ENCODE peak calls at places on chromosomes 1 and 21, in six cellular contexts. One of them, this sample, is unnamed.

GRCh38 chr1:58983159-58983558 is 199.3 kb upstream of the JUN start:
- DNase-seq in IMR-90: peak; percentile 4
- DNase-seq in trophoblast cell: no peak
- DNase-seq in mesenchymal stem cell: no peak
- DNase-seq in H1: no peak
- DNase-seq in H9: no peak
- DNase-seq in this sample: no peak

GRCh38 chr1:3469849-3470649 is 15.6 kb downstream of the ARHGEF16 start:
- DNase-seq in IMR-90: no peak
- DNase-seq in H9: no peak
- DNase-seq in H1: no peak
- DNase-seq in mesenchymal stem cell: no peak
- DNase-seq in trophoblast cell: peak; percentile 27
- DNase-seq in this sample: no peak

GRCh38 chr1:59564192-59564891 is 250.4 kb upstream of the HOOK1 start:
- DNase-seq in H1: no peak
- DNase-seq in IMR-90: no peak
- DNase-seq in H9: no peak
- DNase-seq in trophoblast cell: no peak
- DNase-seq in mesenchymal stem cell: peak; percentile 14
- DNase-seq in this sample: no peak

GRCh38 chr1:115714572-115715141 is 53.9 kb downstream of the CASQ2 start:
- DNase-seq in trophoblast cell: peak; percentile 96
- DNase-seq in H1: no peak
- DNase-seq in mesenchymal stem cell: no peak
- DNase-seq in IMR-90: no peak
- DNase-seq in H9: peak; percentile 47
- DNase-seq in this sample: no peak

GRCh38 chr1:184005506-184005905 is 32.0 kb downstream of the COLGALT2 start:
- DNase-seq in H1: no peak
- DNase-seq in H9: no peak
- DNase-seq in trophoblast cell: no peak
- DNase-seq in IMR-90: no peak
- DNase-seq in mesenchymal stem cell: no peak
- DNase-seq in this sample: no peak

GRCh38 chr1:54874079-54874830 is 12.7 kb downstream of the DHCR24 start:
- DNase-seq in mesenchymal stem cell: no peak
- DNase-seq in H1: no peak
- DNase-seq in IMR-90: peak; percentile 66
- DNase-seq in H9: no peak
- DNase-seq in trophoblast cell: no peak
- DNase-seq in this sample: no peak

GRCh38 chr1:167474191-167474641 is 44.1 kb downstream of the CD247 start:
- DNase-seq in IMR-90: no peak
- DNase-seq in trophoblast cell: no peak
- DNase-seq in H9: no peak
- DNase-seq in H1: no peak
- DNase-seq in mesenchymal stem cell: no peak
- DNase-seq in this sample: no peak

GRCh38 chr1:172473302-172473701 is 29.4 kb upstream of the PIGC start:
- DNase-seq in IMR-90: no peak
- DNase-seq in H9: no peak
- DNase-seq in trophoblast cell: no peak
- DNase-seq in mesenchymal stem cell: no peak
- DNase-seq in H1: no peak
- DNase-seq in this sample: no peak

GRCh38 chr1:85374160-85374559 is 90.8 kb downstream of the DDAH1 start:
- DNase-seq in mesenchymal stem cell: peak; percentile 89
- DNase-seq in trophoblast cell: no peak
- DNase-seq in IMR-90: peak; percentile 95
- DNase-seq in H9: no peak
- DNase-seq in H1: no peak
- DNase-seq in this sample: no peak

GRCh38 chr1:101257500-101258325 is 20.9 kb downstream of the S1PR1 start:
- DNase-seq in IMR-90: no peak
- DNase-seq in H9: no peak
- DNase-seq in trophoblast cell: no peak
- DNase-seq in mesenchymal stem cell: no peak
- DNase-seq in H1: no peak
- DNase-seq in this sample: no peak

GRCh38 chr1:173529106-173529505 is 52.0 kb downstream of the PRDX6 start:
- DNase-seq in mesenchymal stem cell: no peak
- DNase-seq in trophoblast cell: peak; percentile 48
- DNase-seq in IMR-90: no peak
- DNase-seq in H1: no peak
- DNase-seq in H9: no peak
- DNase-seq in this sample: no peak

GRCh38 chr21:16047857-16048256 is 318.1 kb downstream of the USP25 start:
- DNase-seq in H1: no peak
- DNase-seq in mesenchymal stem cell: no peak
- DNase-seq in IMR-90: peak; percentile 80
- DNase-seq in trophoblast cell: no peak
- DNase-seq in H9: no peak
- DNase-seq in this sample: no peak

GRCh38 chr1:12620142-12620865 is 2.3 kb upstream of the DHRS3 start:
- DNase-seq in H9: no peak
- DNase-seq in mesenchymal stem cell: no peak
- DNase-seq in H1: no peak
- DNase-seq in IMR-90: no peak
- DNase-seq in trophoblast cell: no peak
- DNase-seq in this sample: no peak

GRCh38 chr1:158931055-158931737 is at the start of gene PYHIN1:
- DNase-seq in H9: no peak
- DNase-seq in IMR-90: no peak
- DNase-seq in mesenchymal stem cell: no peak
- DNase-seq in H1: no peak
- DNase-seq in trophoblast cell: no peak
- DNase-seq in this sample: no peak

GRCh38 chr21:45454081-45454923 is 49.3 kb downstream of the COL18A1 start:
- DNase-seq in H9: no peak
- DNase-seq in H1: no peak
- DNase-seq in trophoblast cell: no peak
- DNase-seq in mesenchymal stem cell: no peak
- DNase-seq in IMR-90: no peak
- DNase-seq in this sample: no peak

GRCh38 chr1:203796223-203796747 is 862 bp downstream of the ZBED6 start:
- DNase-seq in IMR-90: peak; percentile 26
- DNase-seq in H1: no peak
- DNase-seq in trophoblast cell: peak; percentile 40
- DNase-seq in H9: peak; percentile 43
- DNase-seq in mesenchymal stem cell: peak; percentile 66
- DNase-seq in this sample: no peak

GRCh38 chr1:179926494-179927205 is 28.0 kb upstream of the CEP350 start:
- DNase-seq in IMR-90: peak; percentile 81
- DNase-seq in mesenchymal stem cell: peak; percentile 58
- DNase-seq in H9: no peak
- DNase-seq in trophoblast cell: peak; percentile 89
- DNase-seq in H1: no peak
- DNase-seq in this sample: no peak

GRCh38 chr1:38213720-38214367 is 167.3 kb upstream of the POU3F1 start:
- DNase-seq in IMR-90: no peak
- DNase-seq in H9: no peak
- DNase-seq in trophoblast cell: no peak
- DNase-seq in mesenchymal stem cell: no peak
- DNase-seq in H1: no peak
- DNase-seq in this sample: no peak

GRCh38 chr1:61930246-61930645 is 188.0 kb downstream of the PATJ start:
- DNase-seq in mesenchymal stem cell: no peak
- DNase-seq in trophoblast cell: no peak
- DNase-seq in H1: no peak
- DNase-seq in IMR-90: no peak
- DNase-seq in H9: no peak
- DNase-seq in this sample: no peak

GRCh38 chr1:81340258-81340657 is 460.5 kb upstream of the ADGRL2 start:
- DNase-seq in H1: no peak
- DNase-seq in IMR-90: no peak
- DNase-seq in trophoblast cell: no peak
- DNase-seq in mesenchymal stem cell: no peak
- DNase-seq in H9: no peak
- DNase-seq in this sample: no peak

GRCh38 chr1:47569681-47570470 is 132.0 kb downstream of the FOXD2 start:
- DNase-seq in H1: no peak
- DNase-seq in mesenchymal stem cell: peak; percentile 89
- DNase-seq in IMR-90: peak; percentile 91
- DNase-seq in H9: peak; percentile 73
- DNase-seq in trophoblast cell: peak; percentile 94
- DNase-seq in this sample: no peak

GRCh38 chr21:36584980-36585940 is 105.3 kb upstream of the CLDN14 start:
- DNase-seq in IMR-90: no peak
- DNase-seq in mesenchymal stem cell: no peak
- DNase-seq in H9: no peak
- DNase-seq in H1: no peak
- DNase-seq in trophoblast cell: no peak
- DNase-seq in this sample: no peak

GRCh38 chr1:26164036-26164927 is 4.5 kb downstream of the C1orf232 start:
- DNase-seq in trophoblast cell: peak; percentile 62
- DNase-seq in H1: peak; percentile 85
- DNase-seq in H9: peak; percentile 85
- DNase-seq in IMR-90: no peak
- DNase-seq in mesenchymal stem cell: peak; percentile 24
- DNase-seq in this sample: peak; percentile 80

GRCh38 chr1:45589861-45590260 is 6.0 kb downstream of the NASP start:
- DNase-seq in mesenchymal stem cell: no peak
- DNase-seq in H1: no peak
- DNase-seq in H9: no peak
- DNase-seq in trophoblast cell: no peak
- DNase-seq in IMR-90: no peak
- DNase-seq in this sample: no peak

GRCh38 chr1:218346391-218347204 is 1.5 kb downstream of the TGFB2 start:
- DNase-seq in trophoblast cell: peak; percentile 49
- DNase-seq in mesenchymal stem cell: peak; percentile 61
- DNase-seq in H9: peak; percentile 46
- DNase-seq in IMR-90: peak; percentile 37
- DNase-seq in H1: no peak
- DNase-seq in this sample: no peak

GRCh38 chr1:109080441-109081082 is 4.8 kb upstream of the TAF13 start:
- DNase-seq in IMR-90: no peak
- DNase-seq in H1: no peak
- DNase-seq in mesenchymal stem cell: no peak
- DNase-seq in H9: no peak
- DNase-seq in trophoblast cell: no peak
- DNase-seq in this sample: no peak

GRCh38 chr1:162772571-162773154 is 17.8 kb upstream of the HSD17B7 start:
- DNase-seq in IMR-90: peak; percentile 66
- DNase-seq in H9: no peak
- DNase-seq in H1: no peak
- DNase-seq in trophoblast cell: no peak
- DNase-seq in mesenchymal stem cell: no peak
- DNase-seq in this sample: no peak

GRCh38 chr1:53892911-53893310 is 1.1 kb upstream of the DIO1 start:
- DNase-seq in IMR-90: no peak
- DNase-seq in H9: no peak
- DNase-seq in mesenchymal stem cell: no peak
- DNase-seq in H1: no peak
- DNase-seq in trophoblast cell: peak; percentile 18
- DNase-seq in this sample: no peak

GRCh38 chr1:112509005-112509659 is 367 bp downstream of the WNT2B start:
- DNase-seq in H1: peak; percentile 86
- DNase-seq in H9: peak; percentile 60
- DNase-seq in mesenchymal stem cell: peak; percentile 53
- DNase-seq in IMR-90: no peak
- DNase-seq in trophoblast cell: peak; percentile 29
- DNase-seq in this sample: no peak
- H3K18ac ChIP-seq in H1: peak overlapping the region; percentile 25
- H3K18ac ChIP-seq in H9: no peak overlapping the region
- H3K18ac ChIP-seq in mesenchymal stem cell: peak overlapping the region; percentile 76
- H3K18ac ChIP-seq in IMR-90: no peak overlapping the region
- H3K18ac ChIP-seq in trophoblast cell: no peak overlapping the region
- H3K18ac ChIP-seq in this sample: peak overlapping the region; percentile 92

GRCh38 chr1:209248649-209249279 is 334.8 kb upstream of the CAMK1G start:
- DNase-seq in H9: peak; percentile 57
- DNase-seq in IMR-90: peak; percentile 54
- DNase-seq in H1: peak; percentile 83
- DNase-seq in trophoblast cell: peak; percentile 93
- DNase-seq in mesenchymal stem cell: peak; percentile 48
- DNase-seq in this sample: peak; percentile 74
- H3K4ac ChIP-seq in H9: no peak overlapping the region
- H3K4ac ChIP-seq in IMR-90: no peak overlapping the region
- H3K4ac ChIP-seq in H1: no peak overlapping the region
- H3K4ac ChIP-seq in trophoblast cell: no peak overlapping the region
- H3K4ac ChIP-seq in mesenchymal stem cell: no peak overlapping the region
- H3K4ac ChIP-seq in this sample: no peak overlapping the region

GRCh38 chr1:227586733-227587132 is 23.4 kb downstream of the ZNF678 start:
- DNase-seq in H9: no peak
- DNase-seq in IMR-90: no peak
- DNase-seq in trophoblast cell: no peak
- DNase-seq in mesenchymal stem cell: no peak
- DNase-seq in H1: no peak
- DNase-seq in this sample: no peak
- H3K9me3 ChIP-seq in H9: no peaks in the 10 kb centered on the region
- H3K9me3 ChIP-seq in IMR-90: peaks cover 5% of the 10 kb centered on the region
- H3K9me3 ChIP-seq in trophoblast cell: peaks cover 2% of the 10 kb centered on the region
- H3K9me3 ChIP-seq in mesenchymal stem cell: peaks cover 60% of the 10 kb centered on the region
- H3K9me3 ChIP-seq in H1: peaks cover 11% of the 10 kb centered on the region
- H3K9me3 ChIP-seq in this sample: peaks cover 5% of the 10 kb centered on the region

DNA sequence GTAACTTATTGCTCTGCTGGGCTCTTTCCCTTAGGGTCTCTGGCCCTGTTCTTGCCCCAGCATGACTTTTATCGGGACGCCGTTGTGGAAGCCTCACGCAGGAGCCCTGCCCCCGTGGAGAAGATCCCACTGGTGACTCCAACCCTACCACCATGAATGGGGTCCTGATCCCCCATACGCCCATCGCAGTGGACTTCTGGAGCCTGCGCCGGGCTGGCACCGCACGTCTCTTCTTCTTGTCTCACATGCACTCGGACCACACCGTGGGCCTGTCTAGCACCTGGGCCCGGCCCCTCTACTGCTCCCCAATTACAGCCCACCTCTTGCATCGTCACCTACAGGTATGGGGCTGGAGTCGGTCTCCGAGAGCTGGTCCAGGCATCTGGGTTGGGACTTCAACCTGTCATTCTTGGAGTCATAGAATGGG is 322 bp downstream of the DCLRE1B start:
- DNase-seq in mesenchymal stem cell: no peak
- DNase-seq in H1: peak; percentile 73
- DNase-seq in H9: peak; percentile 79
- DNase-seq in IMR-90: no peak
- DNase-seq in trophoblast cell: peak; percentile 33
- DNase-seq in this sample: no peak
- H3K18ac ChIP-seq in mesenchymal stem cell: peak overlapping the region; percentile 40
- H3K18ac ChIP-seq in H1: peak overlapping the region; percentile 79
- H3K18ac ChIP-seq in H9: no peak overlapping the region
- H3K18ac ChIP-seq in IMR-90: no peak overlapping the region
- H3K18ac ChIP-seq in trophoblast cell: peak overlapping the region; percentile 39
- H3K18ac ChIP-seq in this sample: peak overlapping the region; percentile 55

GRCh38 chr1:156591432-156592157 is at the start of gene NAXE:
- DNase-seq in IMR-90: peak; percentile 41
- DNase-seq in H1: peak; percentile 80
- DNase-seq in trophoblast cell: peak; percentile 87
- DNase-seq in H9: peak; percentile 81
- DNase-seq in mesenchymal stem cell: peak; percentile 65
- DNase-seq in this sample: peak; percentile 69
- H3K4ac ChIP-seq in IMR-90: peak within 1 kb of the TSS; percentile 97
- H3K4ac ChIP-seq in H1: peak within 1 kb of the TSS; percentile 49
- H3K4ac ChIP-seq in trophoblast cell: peak within 1 kb of the TSS; percentile 30
- H3K4ac ChIP-seq in H9: no peak within 1 kb of the TSS
- H3K4ac ChIP-seq in mesenchymal stem cell: peak within 1 kb of the TSS; percentile 60
- H3K4ac ChIP-seq in this sample: no peak within 1 kb of the TSS

GRCh38 chr1:4734219-4734618 is 79.8 kb downstream of the AJAP1 start:
- DNase-seq in mesenchymal stem cell: no peak
- DNase-seq in trophoblast cell: no peak
- DNase-seq in H1: no peak
- DNase-seq in IMR-90: no peak
- DNase-seq in H9: no peak
- DNase-seq in this sample: no peak
- H3K9me3 ChIP-seq in mesenchymal stem cell: no peaks in the 10 kb centered on the region
- H3K9me3 ChIP-seq in trophoblast cell: no peaks in the 10 kb centered on the region
- H3K9me3 ChIP-seq in H1: no peaks in the 10 kb centered on the region
- H3K9me3 ChIP-seq in IMR-90: peaks cover 48% of the 10 kb centered on the region
- H3K9me3 ChIP-seq in H9: no peaks in the 10 kb centered on the region
- H3K9me3 ChIP-seq in this sample: peaks cover 2% of the 10 kb centered on the region

This sample was measured in neuronal stem cell.